ENCODE peak calls at places on chromosome 16, in ten cellular contexts. G is H7; R is NCI-H69; D is T1000; E is cardiac fibroblast; A is activated naive CD8-positive, alpha-beta T cell treated with anti-CD3 and anti-CD28 coated beads, Interleukin-2, amount 50 U/mL, for 24 hours; N is BE2C; I is breast epithelium; C is astrocyte of the hippocampus; L is GF-D8. O is an unnamed sample.

GRCh38 chr16:74738134-74738541 is 36.5 kb downstream of the FA2H start:
- DNase-seq in G (peak; percentile 64), R (peak; percentile 1), D (peak; percentile 8), E (no peak), A (no peak), N (no peak), I (no peak), C (peak; percentile 46), L (no peak), O (peak; percentile 59)

GRCh38 chr16:23491490-23492391 is 18.6 kb downstream of the GGA2 start:
- DNase-seq in G (peak; percentile 33), R (no peak), D (no peak), E (peak; percentile 16), A (no peak), N (no peak), I (peak; percentile 73), C (peak; percentile 64), L (no peak), O (no peak)

GRCh38 chr16:53744449-53744848 is 40.5 kb downstream of the FTO start:
- DNase-seq in G (no peak), R (peak; percentile 65), D (no peak), E (no peak), A (no peak), N (no peak), I (no peak), C (peak; percentile 31), L (no peak), O (no peak)

GRCh38 chr16:59773330-59773729 is 1039.2 kb upstream of the GOT2 start:
- DNase-seq in G (no peak), R (no peak), D (no peak), E (no peak), A (no peak), N (no peak), I (no peak), C (no peak), L (no peak), O (no peak)

GRCh38 chr16:685967-686366 is 1.8 kb upstream of the JMJD8 start:
- DNase-seq in G (peak; percentile 84), R (peak; percentile 51), D (peak; percentile 40), E (peak; percentile 39), A (peak; percentile 46), N (peak; percentile 82), I (no peak), C (peak; percentile 61), L (no peak), O (no peak)

GRCh38 chr16:49997721-49998251 is 27.2 kb upstream of the CNEP1R1 start:
- DNase-seq in G (no peak), R (no peak), D (no peak), E (no peak), A (no peak), N (no peak), I (no peak), C (no peak), L (no peak), O (no peak)

GRCh38 chr16:3999890-4000325 is 116.3 kb downstream of the ADCY9 start:
- DNase-seq in G (no peak), R (no peak), D (no peak), E (no peak), A (no peak), N (no peak), I (no peak), C (no peak), L (peak; percentile 58), O (no peak)

GRCh38 chr16:89343501-89344291 is 126.2 kb downstream of the ZNF778 start:
- DNase-seq in G (peak; percentile 60), R (peak; percentile 88), D (peak; percentile 53), E (no peak), A (no peak), N (no peak), I (no peak), C (peak; percentile 57), L (no peak), O (peak; percentile 81)

GRCh38 chr16:4775005-4775404 is 8.0 kb upstream of the ZNF500 start:
- DNase-seq in G (no peak), R (no peak), D (no peak), E (no peak), A (no peak), N (no peak), I (no peak), C (no peak), L (no peak), O (no peak)

GRCh38 chr16:14003119-14003570 is 68.0 kb upstream of the MRTFB start:
- DNase-seq in G (peak; percentile 75), R (peak; percentile 90), D (peak; percentile 14), E (peak; percentile 74), A (no peak), N (peak; percentile 88), I (peak; percentile 87), C (peak; percentile 68), L (no peak), O (peak; percentile 53)

GRCh38 chr16:75494696-75495601 is at the start of gene CHST6:
- DNase-seq in G (peak; percentile 98), R (peak; percentile 58), D (no peak), E (peak; percentile 31), A (peak; percentile 45), N (no peak), I (no peak), C (peak; percentile 65), L (no peak), O (peak; percentile 65)

GRCh38 chr16:46974352-46974751 is 878 bp upstream of the DNAJA2 start:
- DNase-seq in G (no peak), R (peak; percentile 13), D (no peak), E (no peak), A (peak; percentile 20), N (peak; percentile 39), I (no peak), C (peak; percentile 12), L (peak; percentile 13), O (no peak)

GRCh38 chr16:89093602-89094251 is at the start of gene ACSF3:
- DNase-seq in G (peak; percentile 92), R (peak; percentile 60), D (no peak), E (peak; percentile 63), A (peak; percentile 77), N (peak; percentile 70), I (no peak), C (peak; percentile 83), L (peak; percentile 2), O (peak; percentile 61)

GRCh38 chr16:11605564-11605886 is 18.8 kb upstream of the LITAF start:
- DNase-seq in G (no peak), R (no peak), D (no peak), E (no peak), A (no peak), N (no peak), I (no peak), C (no peak), L (no peak), O (no peak)

GRCh38 chr16:46961373-46962353 is 11.8 kb downstream of the DNAJA2 start:
- DNase-seq in G (no peak), R (no peak), D (no peak), E (no peak), A (peak; percentile 33), N (no peak), I (no peak), C (peak; percentile 12), L (peak; percentile 84), O (no peak)

GRCh38 chr16:80367037-80367658 is 173.6 kb upstream of the DYNLRB2 start:
- DNase-seq in G (no peak), R (no peak), D (no peak), E (no peak), A (no peak), N (no peak), I (no peak), C (no peak), L (no peak), O (no peak)

GRCh38 chr16:84967828-84968227 is 43.5 kb downstream of the ZDHHC7 start:
- DNase-seq in G (no peak), R (no peak), D (no peak), E (no peak), A (no peak), N (peak; percentile 27), I (no peak), C (no peak), L (no peak), O (no peak)

GRCh38 chr16:3479654-3480216 is 15.6 kb downstream of the C16orf90 start:
- DNase-seq in G (peak; percentile 16), R (no peak), D (no peak), E (no peak), A (no peak), N (no peak), I (no peak), C (no peak), L (no peak), O (no peak)

GRCh38 chr16:4489030-4489429 is 12.8 kb downstream of the HMOX2 start:
- DNase-seq in G (no peak), R (no peak), D (no peak), E (peak; percentile 76), A (no peak), N (no peak), I (no peak), C (peak; percentile 88), L (no peak), O (peak; percentile 48)

GRCh38 chr16:48450367-48450766 is 65.2 kb upstream of the SIAH1 start:
- DNase-seq in G (no peak), R (no peak), D (no peak), E (no peak), A (no peak), N (no peak), I (no peak), C (no peak), L (no peak), O (no peak)

GRCh38 chr16:86222541-86222940 is 287.8 kb upstream of the FOXF1 start:
- DNase-seq in G (no peak), R (no peak), D (no peak), E (peak; percentile 23), A (no peak), N (no peak), I (no peak), C (peak; percentile 6), L (no peak), O (no peak)

GRCh38 chr16:67967956-67968439 is 439 bp downstream of the SLC12A4 start:
- DNase-seq in G (peak; percentile 89), R (peak; percentile 46), D (no peak), E (no peak), A (peak; percentile 54), N (no peak), I (no peak), C (peak; percentile 68), L (no peak), O (no peak)

GRCh38 chr16:48720266-48720665 is 110.3 kb upstream of the N4BP1 start:
- DNase-seq in G (peak; percentile 38), R (no peak), D (no peak), E (no peak), A (no peak), N (no peak), I (no peak), C (peak; percentile 63), L (no peak), O (no peak)

GRCh38 chr16:35405547-35405946 is 1946.1 kb downstream of the TP53TG3F start:
- DNase-seq in G (no peak), R (no peak), D (no peak), E (no peak), A (no peak), N (no peak), I (no peak), C (no peak), L (no peak), O (no peak)

GRCh38 chr16:1108299-1109252 is 12.5 kb upstream of the C1QTNF8 start:
- DNase-seq in G (peak; percentile 86), R (peak; percentile 94), D (no peak), E (peak; percentile 26), A (no peak), N (peak; percentile 51), I (peak; percentile 25), C (peak; percentile 82), L (no peak), O (no peak)

GRCh38 chr16:78584213-78584860 is 484.9 kb downstream of the WWOX start:
- DNase-seq in G (no peak), R (no peak), D (no peak), E (no peak), A (no peak), N (no peak), I (no peak), C (no peak), L (no peak), O (no peak)

GRCh38 chr16:49183911-49184310 is 97.7 kb downstream of the CBLN1 start:
- DNase-seq in G (peak; percentile 56), R (peak; percentile 58), D (no peak), E (no peak), A (no peak), N (peak; percentile 31), I (no peak), C (peak; percentile 1), L (no peak), O (no peak)

GRCh38 chr16:11429823-11430222 is 84.6 kb downstream of the RMI2 start:
- DNase-seq in G (no peak), R (no peak), D (no peak), E (no peak), A (no peak), N (no peak), I (no peak), C (no peak), L (no peak), O (no peak)

O was measured in HTR-8/SVneo.